ENCODE peak calls at places on chromosomes 11 and 22, in six cellular contexts. L is IMR-90, Q is neuronal stem cell, R is tibial artery, T is left ventricle myocardium inferior, X is HAP-1. U is an unnamed sample.

GRCh38 chr11:4186464-4187054 is 92.0 kb downstream of the RRM1 start:
- DNase-seq in L (no peak), Q (no peak), R (no peak), T (no peak), X (no peak), U (no peak)

GRCh38 chr22:47615051-47615450 is 852.6 kb downstream of the TBC1D22A start:
- DNase-seq in L (no peak), Q (no peak), R (peak; percentile 45), T (no peak), X (no peak), U (no peak)

GRCh38 chr22:46696225-46696518 is 41.9 kb downstream of the CERK start:
- DNase-seq in L (no peak), Q (no peak), R (no peak), T (no peak), X (no peak), U (no peak)

GRCh38 chr22:37626144-37626543 is 13.3 kb upstream of the SH3BP1 start:
- DNase-seq in L (peak; percentile 43), Q (no peak), R (peak; percentile 90), T (peak; percentile 78), X (no peak), U (peak; percentile 43)

GRCh38 chr11:102967497-102967896 is 12.0 kb upstream of the MMP13 start:
- DNase-seq in L (no peak), Q (no peak), R (no peak), T (no peak), X (peak; percentile 50), U (no peak)

GRCh38 chr11:64263021-64263946 is 12.0 kb downstream of the PLCB3 start:
- DNase-seq in L (peak; percentile 56), Q (no peak), R (no peak), T (no peak), X (no peak), U (no peak)

GRCh38 chr11:123454060-123454651 is 24.1 kb downstream of the GRAMD1B start:
- DNase-seq in L (peak; percentile 61), Q (no peak), R (no peak), T (no peak), X (peak; percentile 47), U (no peak)

GRCh38 chr11:46017341-46017740 is 94.9 kb downstream of the LARGE2 start:
- DNase-seq in L (no peak), Q (no peak), R (no peak), T (no peak), X (no peak), U (no peak)

GRCh38 chr22:20771918-20772625 is 1.8 kb upstream of the SERPIND1 start:
- DNase-seq in L (no peak), Q (no peak), R (no peak), T (no peak), X (no peak), U (no peak)

GRCh38 chr11:128232588-128232987 is 354.8 kb downstream of the ETS1 start:
- DNase-seq in L (no peak), Q (no peak), R (no peak), T (no peak), X (no peak), U (no peak)

GRCh38 chr22:29827091-29827490 is 11.0 kb downstream of the ASCC2 start:
- DNase-seq in L (no peak), Q (no peak), R (no peak), T (no peak), X (no peak), U (no peak)

GRCh38 chr11:126132319-126132718 is 69.7 kb upstream of the CDON start:
- DNase-seq in L (no peak), Q (no peak), R (no peak), T (peak; percentile 53), X (no peak), U (no peak)

GRCh38 chr11:19952101-19952605 is 208.1 kb downstream of the DBX1 start:
- DNase-seq in L (no peak), Q (no peak), R (no peak), T (no peak), X (peak; percentile 6), U (no peak)

GRCh38 chr11:235180-235997 is 753 bp downstream of the SIRT3 start:
- DNase-seq in L (peak; percentile 32), Q (no peak), R (no peak), T (no peak), X (peak; percentile 11), U (no peak)

GRCh38 chr22:18954333-18954732 is 18.2 kb upstream of the PRODH start:
- DNase-seq in L (peak; percentile 25), Q (peak; percentile 65), R (peak; percentile 74), T (peak; percentile 67), X (peak; percentile 63), U (no peak)

GRCh38 chr11:79348976-79349682 is 91.7 kb downstream of the TENM4 start:
- DNase-seq in L (no peak), Q (no peak), R (no peak), T (no peak), X (no peak), U (no peak)

GRCh38 chr11:118339281-118340045 is 3.0 kb downstream of the CD3D start:
- DNase-seq in L (no peak), Q (no peak), R (no peak), T (no peak), X (no peak), U (no peak)

GRCh38 chr22:27110985-27111451 is 453.6 kb downstream of the MIAT start:
- DNase-seq in L (peak; percentile 71), Q (no peak), R (peak; percentile 51), T (no peak), X (no peak), U (no peak)

GRCh38 chr11:27464155-27464759 is 8.3 kb downstream of the LGR4 start:
- DNase-seq in L (peak; percentile 44), Q (no peak), R (no peak), T (no peak), X (no peak), U (no peak)

GRCh38 chr22:45844949-45845613 is 131.9 kb downstream of the WNT7B start:
- DNase-seq in L (no peak), Q (peak; percentile 45), R (no peak), T (no peak), X (peak; percentile 34), U (no peak)

GRCh38 chr22:49690454-49690853 is 137.2 kb downstream of the BRD1 start:
- DNase-seq in L (no peak), Q (no peak), R (no peak), T (no peak), X (no peak), U (no peak)

GRCh38 chr11:6431861-6432260 is 8.9 kb downstream of the HPX start:
- DNase-seq in L (peak; percentile 65), Q (no peak), R (no peak), T (no peak), X (no peak), U (no peak)

GRCh38 chr11:65207918-65208784 is 26.4 kb downstream of the CAPN1 start:
- DNase-seq in L (no peak), Q (no peak), R (no peak), T (no peak), X (no peak), U (no peak)

GRCh38 chr11:74870485-74870884 is 78.4 kb downstream of the XRRA1 start:
- DNase-seq in L (peak; percentile 66), Q (no peak), R (no peak), T (no peak), X (peak; percentile 28), U (no peak)

GRCh38 chr11:11722861-11723260 is 101.1 kb upstream of the GALNT18 start:
- DNase-seq in L (no peak), Q (no peak), R (no peak), T (no peak), X (no peak), U (no peak)

GRCh38 chr22:24948356-24949202 is 2.1 kb upstream of the LHFPL7 start:
- DNase-seq in L (no peak), Q (no peak), R (no peak), T (no peak), X (no peak), U (no peak)

GRCh38 chr22:26949193-26949592 is 291.8 kb downstream of the MIAT start:
- DNase-seq in L (peak; percentile 19), Q (no peak), R (no peak), T (no peak), X (no peak), U (no peak)

GRCh38 chr11:64234840-64235379 is 526 bp downstream of the VEGFB start:
- DNase-seq in L (no peak), Q (no peak), R (peak; percentile 87), T (peak; percentile 57), X (no peak), U (no peak)

GRCh38 chr22:47027766-47028165 is 265.3 kb downstream of the TBC1D22A start:
- DNase-seq in L (no peak), Q (no peak), R (peak; percentile 51), T (no peak), X (peak; percentile 72), U (no peak)

GRCh38 chr11:131845255-131845654 is 474.8 kb downstream of the NTM start:
- DNase-seq in L (no peak), Q (no peak), R (no peak), T (no peak), X (no peak), U (no peak)

GRCh38 chr22:36381513-36382079 is 6.2 kb downstream of the MYH9 start:
- DNase-seq in L (peak; percentile 7), Q (no peak), R (no peak), T (no peak), X (no peak), U (no peak)

GRCh38 chr22:31284756-31285155 is 7.5 kb downstream of the PIK3IP1 start:
- DNase-seq in L (no peak), Q (no peak), R (no peak), T (no peak), X (no peak), U (no peak)
- H3K4me1 ChIP-seq in L (no peaks in the 10 kb centered on the region), Q (peaks cover 9% of the 10 kb centered on the region), R (peaks cover 8% of the 10 kb centered on the region), T (peaks cover 60% of the 10 kb centered on the region), X (no peaks in the 10 kb centered on the region), U (peaks cover 13% of the 10 kb centered on the region)

GRCh38 chr11:93823210-93823609 is 27.2 kb downstream of the VSTM5 start:
- DNase-seq in L (no peak), Q (no peak), R (no peak), T (no peak), X (no peak), U (no peak)
- H3K4me1 ChIP-seq in L (no peaks in the 10 kb centered on the region), Q (peaks cover 7% of the 10 kb centered on the region), R (no peaks in the 10 kb centered on the region), T (peaks cover 5% of the 10 kb centered on the region), X (no peaks in the 10 kb centered on the region), U (no peaks in the 10 kb centered on the region)

GRCh38 chr11:66340596-66341501 is 4.1 kb downstream of the BRMS1 start:
- DNase-seq in L (no peak), Q (no peak), R (no peak), T (no peak), X (no peak), U (no peak)
- H3K4me1 ChIP-seq in L (peaks cover 19% of the 10 kb centered on the region), Q (peaks cover 29% of the 10 kb centered on the region), R (peaks cover 30% of the 10 kb centered on the region), T (peaks cover 43% of the 10 kb centered on the region), X (peaks cover 10% of the 10 kb centered on the region), U (peaks cover 32% of the 10 kb centered on the region)

GRCh38 chr11:76795936-76796441 is 12.8 kb downstream of the TSKU start:
- DNase-seq in L (no peak), Q (no peak), R (no peak), T (no peak), X (no peak), U (no peak)

GRCh38 chr11:76793834-76794291 is 10.7 kb downstream of the TSKU start:
- DNase-seq in L (no peak), Q (no peak), R (no peak), T (no peak), X (no peak), U (no peak)

GRCh38 chr11:76796511-76797203 is 13.5 kb downstream of the TSKU start:
- DNase-seq in L (no peak), Q (no peak), R (no peak), T (no peak), X (no peak), U (no peak)

GRCh38 chr11:76794371-76795284 is 11.5 kb downstream of the TSKU start:
- DNase-seq in L (no peak), Q (no peak), R (no peak), T (no peak), X (no peak), U (no peak)

GRCh38 chr11:76795285-76795935 is 12.3 kb downstream of the TSKU start:
- DNase-seq in L (no peak), Q (no peak), R (no peak), T (no peak), X (no peak), U (no peak)
- H3K4me1 ChIP-seq in L (peaks cover 6% of the 10 kb centered on the region), Q (peaks cover 4% of the 10 kb centered on the region), R (peaks cover 7% of the 10 kb centered on the region), T (peaks cover 49% of the 10 kb centered on the region), X (peaks cover 35% of the 10 kb centered on the region), U (peaks cover 5% of the 10 kb centered on the region)